ENCODE peak calls at places on chromosomes 16 and 17, in five cellular contexts. Z, N, O, R and H are unnamed samples.

GRCh38 chr16:31483081-31483480 is at the start of gene SLC5A2:
- DNase-seq in Z (no peak), N (no peak), O (no peak), R (no peak), H (no peak)

GRCh38 chr16:81855552-81856153 is 76.6 kb downstream of the PLCG2 start:
- DNase-seq in Z (no peak), N (no peak), O (no peak), R (no peak), H (no peak)

GRCh38 chr16:14057878-14058382 is 13.2 kb upstream of the MRTFB start:
- DNase-seq in Z (no peak), N (no peak), O (no peak), R (no peak), H (no peak)

GRCh38 chr16:29777576-29778360 is at the start of gene ZG16:
- DNase-seq in Z (no peak), N (no peak), O (no peak), R (no peak), H (no peak)

GRCh38 chr16:50185005-50185505 is 31.9 kb downstream of the TENT4B start:
- DNase-seq in Z (peak), N (peak), O (no peak), R (no peak), H (no peak)

GRCh38 chr16:345686-346231 is 6.8 kb downstream of the AXIN1 start:
- DNase-seq in Z (no peak), N (no peak), O (no peak), R (no peak), H (no peak)

GRCh38 chr16:67013823-67014640 is 14.9 kb upstream of the CBFB start:
- DNase-seq in Z (peak), N (no peak), O (peak), R (peak), H (no peak)

GRCh38 chr16:10219742-10220141 is 37.5 kb upstream of the GRIN2A start:
- DNase-seq in Z (no peak), N (no peak), O (no peak), R (no peak), H (no peak)

GRCh38 chr17:55897301-55897700 is 146.4 kb downstream of the PCTP start:
- DNase-seq in Z (no peak), N (no peak), O (no peak), R (no peak), H (no peak)

GRCh38 chr16:3101841-3102470 is 2.9 kb upstream of the ZSCAN10 start:
- DNase-seq in Z (no peak), N (no peak), O (no peak), R (no peak), H (no peak)

GRCh38 chr16:7614022-7614795 is 281.6 kb downstream of the RBFOX1 start:
- DNase-seq in Z (no peak), N (no peak), O (no peak), R (no peak), H (no peak)
- TF ChIP-seq RCOR1 in Z (no peak), N (no peak), O (no peak), R (no peak), H (no peak)

DNA sequence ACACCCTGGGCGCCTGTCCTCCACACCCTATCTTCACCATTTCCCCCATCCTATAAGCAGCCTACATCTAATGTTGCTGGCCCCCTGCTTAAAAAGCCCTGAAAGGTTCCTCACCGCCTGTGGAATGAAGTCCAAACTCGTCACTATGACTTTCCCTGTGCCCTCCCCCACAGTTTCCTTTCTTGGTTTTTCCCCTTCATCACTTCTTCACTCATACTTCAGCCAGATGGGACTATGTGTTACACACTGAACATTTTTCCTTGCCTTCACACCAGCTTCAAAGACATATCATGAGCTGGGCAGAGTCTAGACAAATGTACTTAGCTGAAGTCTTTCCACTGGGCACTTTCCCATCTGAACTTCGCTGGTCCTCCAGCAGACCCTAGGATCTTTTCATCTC is 1.5 kb upstream of the MARCHF10 start:
- DNase-seq in Z (peak), N (no peak), O (no peak), R (no peak), H (no peak)
- TF ChIP-seq RCOR1 in Z (no peak), N (no peak), O (no peak), R (no peak), H (no peak)

DNA sequence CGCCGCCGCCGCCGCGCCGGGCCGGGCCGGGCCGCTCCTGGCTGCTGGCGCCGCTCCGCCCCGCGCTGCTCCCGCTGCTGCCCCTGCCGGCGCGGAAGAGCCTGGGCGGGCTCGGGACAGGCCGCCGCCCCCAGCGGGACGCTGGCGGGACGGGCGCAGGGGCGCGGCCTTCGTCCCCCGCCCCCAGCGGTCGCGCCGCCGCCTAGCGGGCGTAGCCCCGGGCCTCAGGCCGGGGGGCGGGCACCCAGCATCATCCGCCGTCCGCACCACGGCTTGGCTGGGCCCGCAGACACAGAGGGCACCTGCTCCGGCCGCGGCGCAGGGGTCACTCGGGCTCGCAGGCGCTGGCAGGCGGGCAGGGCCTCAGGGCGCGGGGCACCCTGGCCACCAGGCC is at the start of gene AMFR:
- DNase-seq in Z (peak), N (peak), O (peak), R (peak), H (no peak)
- TF ChIP-seq RCOR1 in Z (peak), N (no peak), O (peak), R (no peak), H (no peak)

DNA sequence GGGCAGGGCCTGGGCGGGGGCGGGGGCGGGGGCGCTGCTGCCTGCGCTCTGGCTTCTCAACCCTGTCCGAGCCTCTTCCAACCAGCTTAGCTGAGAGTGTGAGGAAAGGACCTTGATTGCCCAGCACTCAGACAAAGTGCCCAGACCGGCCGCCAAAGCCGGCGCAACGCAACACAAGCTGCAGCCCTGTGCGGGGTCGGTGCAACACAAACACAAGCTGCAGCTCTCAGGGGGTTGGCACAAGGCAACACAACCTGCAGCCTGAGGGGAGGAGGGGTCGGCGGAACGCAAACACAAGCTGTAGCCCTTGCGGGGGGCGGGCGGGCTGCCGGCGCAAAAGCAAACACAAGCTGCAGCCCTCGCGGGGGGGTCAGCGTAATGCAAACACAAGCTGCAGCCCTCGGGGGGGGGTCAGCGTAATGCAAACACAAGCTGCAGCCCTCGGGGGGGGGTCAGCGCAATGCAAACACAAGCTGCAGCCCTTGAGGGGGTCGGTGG is 60.0 kb downstream of the KLHDC4 start:
- DNase-seq in Z (no peak), N (no peak), O (no peak), R (no peak), H (no peak)
- TF ChIP-seq RCOR1 in Z (no peak), N (no peak), O (no peak), R (no peak), H (no peak)

GRCh38 chr16:8859913-8860881 is 8.6 kb downstream of the CARHSP1 start:
- DNase-seq in Z (peak), N (no peak), O (no peak), R (no peak), H (no peak)
- TF ChIP-seq RCOR1 in Z (peak), N (no peak), O (no peak), R (no peak), H (no peak)

DNA sequence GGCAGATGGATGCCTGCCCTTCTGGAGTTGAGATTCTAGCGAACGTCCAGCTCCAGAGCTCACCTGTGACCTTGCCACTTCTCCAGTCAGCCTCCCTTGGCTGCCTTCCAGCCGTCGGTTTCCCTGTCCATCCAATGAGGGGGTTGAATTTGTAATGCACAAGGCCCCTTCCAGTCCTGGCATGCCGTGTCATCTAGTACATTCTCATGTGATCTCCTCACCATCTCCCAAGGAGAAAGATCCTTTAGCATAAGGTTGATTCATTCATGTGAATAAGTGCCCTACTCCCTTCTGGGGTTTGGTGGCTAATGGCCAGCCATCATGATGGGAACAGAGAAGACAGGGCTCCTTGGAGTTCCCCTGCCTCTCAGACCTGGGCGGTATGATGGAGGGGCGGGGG is 18.9 kb upstream of the ABCC3 start:
- DNase-seq in Z (peak), N (no peak), O (no peak), R (no peak), H (no peak)
- TF ChIP-seq RCOR1 in Z (no peak), N (no peak), O (no peak), R (no peak), H (no peak)

DNA sequence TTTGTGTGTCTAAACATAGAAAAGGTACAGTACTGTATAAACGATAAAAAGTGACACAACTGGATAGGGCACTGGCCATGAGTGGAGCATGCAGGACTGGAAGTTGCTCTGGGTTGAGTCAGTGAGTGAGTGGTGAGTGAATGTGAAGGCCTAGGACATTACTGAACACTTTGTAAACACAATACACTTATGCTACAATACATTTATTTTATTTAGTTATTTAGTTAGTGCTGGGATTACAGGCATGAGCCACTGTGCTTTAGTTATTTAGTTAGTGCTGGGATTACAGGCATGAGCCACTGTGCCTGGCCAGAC is 4.6 kb downstream of the CFAP20 start:
- DNase-seq in Z (peak), N (no peak), O (no peak), R (no peak), H (no peak)
- TF ChIP-seq RCOR1 in Z (no peak), N (no peak), O (no peak), R (no peak), H (no peak)

DNA sequence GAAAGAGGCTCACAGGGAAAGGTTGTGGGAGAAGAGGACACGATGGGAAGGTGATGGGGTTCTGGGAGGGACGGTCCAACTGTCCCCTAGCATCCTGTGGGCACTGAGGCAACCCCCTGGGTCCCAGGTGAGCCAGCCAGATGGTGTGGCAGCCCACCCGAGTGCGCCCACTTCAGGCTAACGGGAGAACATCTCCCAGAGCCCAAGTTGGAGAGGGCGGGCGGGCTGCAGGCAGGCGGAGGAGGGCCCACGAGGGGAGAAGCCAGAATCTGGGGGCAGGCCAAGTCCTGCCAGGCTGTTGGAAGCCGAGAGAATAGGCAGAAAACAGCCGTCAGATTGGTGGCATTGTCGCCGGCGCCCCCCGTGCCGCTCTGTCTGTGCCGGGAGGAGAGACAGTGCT is 13.8 kb upstream of the ABCC3 start:
- DNase-seq in Z (no peak), N (no peak), O (peak), R (peak), H (no peak)
- TF ChIP-seq RCOR1 in Z (no peak), N (no peak), O (no peak), R (no peak), H (no peak)

GRCh38 chr17:18132711-18133110 is 24.2 kb downstream of the MYO15A start:
- DNase-seq in Z (no peak), N (no peak), O (no peak), R (no peak), H (no peak)

GRCh38 chr17:18124346-18125126 is 16.0 kb downstream of the MYO15A start:
- DNase-seq in Z (peak), N (no peak), O (peak), R (no peak), H (no peak)

GRCh38 chr17:18122991-18123753 is 14.6 kb downstream of the MYO15A start:
- DNase-seq in Z (no peak), N (no peak), O (no peak), R (no peak), H (no peak)

DNA sequence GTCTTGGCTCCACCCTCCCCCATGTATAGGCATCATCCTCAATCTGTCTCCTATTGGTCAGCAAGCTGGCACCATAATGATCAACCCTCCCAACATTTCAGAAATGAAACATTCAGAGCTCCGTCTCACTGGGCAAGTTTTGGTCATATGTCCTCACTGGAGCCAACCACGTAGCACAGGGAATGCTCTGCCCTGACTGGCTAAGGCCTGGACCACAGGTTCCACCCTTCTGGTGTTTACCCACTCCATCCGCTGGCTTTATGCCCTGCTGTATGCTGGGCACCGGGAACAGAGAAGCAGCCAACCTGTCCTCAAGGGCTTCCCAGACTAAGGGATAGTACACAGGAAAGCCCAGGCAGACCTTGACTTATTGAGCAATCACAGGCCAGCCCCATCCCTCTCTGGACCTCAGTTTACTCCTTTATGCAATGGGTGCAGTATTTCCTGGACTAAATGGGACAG is 20.5 kb downstream of the MYO15A start:
- DNase-seq in Z (peak), N (peak), O (no peak), R (no peak), H (no peak)
- TF ChIP-seq RCOR1 in Z (no peak), N (no peak), O (no peak), R (no peak), H (no peak)